ENCODE peak calls at places on chromosomes 13 and 19, in eight cellular contexts. One of them, this sample, is unnamed.
A peak's percentile ranks its signal among the peaks of the same experiment; 100 is the strongest.

GRCh38 chr19:38233740-38234251 is 9.8 kb upstream of the DPF1 start:
- DNase-seq in tibial nerve: peak; percentile 81
- DNase-seq in erythroblast: peak; percentile 88
- DNase-seq in breast epithelium: peak; percentile 36
- DNase-seq in esophagus muscularis mucosa: no peak
- DNase-seq in stomach: peak; percentile 90
- DNase-seq in endothelial cell of umbilical vein: peak; percentile 65
- DNase-seq in upper lobe of left lung: peak; percentile 76
- DNase-seq in this sample: peak; percentile 96

GRCh38 chr13:43033038-43033437 is 9.7 kb downstream of the DNAJC15 start:
- DNase-seq in tibial nerve: no peak
- DNase-seq in erythroblast: no peak
- DNase-seq in breast epithelium: no peak
- DNase-seq in esophagus muscularis mucosa: no peak
- DNase-seq in stomach: no peak
- DNase-seq in endothelial cell of umbilical vein: no peak
- DNase-seq in upper lobe of left lung: no peak
- DNase-seq in this sample: no peak

GRCh38 chr19:32318884-32319520 is 26.4 kb upstream of the ZNF507 start:
- DNase-seq in tibial nerve: no peak
- DNase-seq in erythroblast: no peak
- DNase-seq in breast epithelium: no peak
- DNase-seq in esophagus muscularis mucosa: peak; percentile 90
- DNase-seq in stomach: no peak
- DNase-seq in endothelial cell of umbilical vein: no peak
- DNase-seq in upper lobe of left lung: no peak
- DNase-seq in this sample: peak; percentile 36

GRCh38 chr13:25217023-25217909 is 45.2 kb upstream of the AMER2 start:
- DNase-seq in tibial nerve: no peak
- DNase-seq in erythroblast: no peak
- DNase-seq in breast epithelium: no peak
- DNase-seq in esophagus muscularis mucosa: no peak
- DNase-seq in stomach: no peak
- DNase-seq in endothelial cell of umbilical vein: no peak
- DNase-seq in upper lobe of left lung: no peak
- DNase-seq in this sample: peak; percentile 11

GRCh38 chr19:41883463-41883820 is 458 bp downstream of the ARHGEF1 start:
- DNase-seq in tibial nerve: no peak
- DNase-seq in erythroblast: no peak
- DNase-seq in breast epithelium: no peak
- DNase-seq in esophagus muscularis mucosa: no peak
- DNase-seq in stomach: no peak
- DNase-seq in endothelial cell of umbilical vein: no peak
- DNase-seq in upper lobe of left lung: no peak
- DNase-seq in this sample: no peak

GRCh38 chr13:51920786-51921185 is 59.0 kb downstream of the CCDC70 start:
- DNase-seq in tibial nerve: no peak
- DNase-seq in erythroblast: no peak
- DNase-seq in breast epithelium: no peak
- DNase-seq in esophagus muscularis mucosa: no peak
- DNase-seq in stomach: no peak
- DNase-seq in endothelial cell of umbilical vein: no peak
- DNase-seq in upper lobe of left lung: no peak
- DNase-seq in this sample: no peak

GRCh38 chr19:10655457-10656312 is 1.5 kb downstream of the ILF3 start:
- DNase-seq in tibial nerve: no peak
- DNase-seq in erythroblast: peak; percentile 63
- DNase-seq in breast epithelium: no peak
- DNase-seq in esophagus muscularis mucosa: no peak
- DNase-seq in stomach: no peak
- DNase-seq in endothelial cell of umbilical vein: peak; percentile 46
- DNase-seq in upper lobe of left lung: no peak
- DNase-seq in this sample: no peak

GRCh38 chr13:57409121-57409520 is 222.4 kb upstream of the PCDH17 start:
- DNase-seq in tibial nerve: no peak
- DNase-seq in erythroblast: no peak
- DNase-seq in breast epithelium: no peak
- DNase-seq in esophagus muscularis mucosa: no peak
- DNase-seq in stomach: no peak
- DNase-seq in endothelial cell of umbilical vein: no peak
- DNase-seq in upper lobe of left lung: no peak
- DNase-seq in this sample: no peak

GRCh38 chr19:16258440-16258903 is 60.8 kb downstream of the AP1M1 start:
- DNase-seq in tibial nerve: peak; percentile 35
- DNase-seq in erythroblast: peak; percentile 58
- DNase-seq in breast epithelium: peak; percentile 31
- DNase-seq in esophagus muscularis mucosa: peak; percentile 94
- DNase-seq in stomach: peak; percentile 68
- DNase-seq in endothelial cell of umbilical vein: peak; percentile 94
- DNase-seq in upper lobe of left lung: peak; percentile 75
- DNase-seq in this sample: no peak

GRCh38 chr13:108877300-108877699 is 247.9 kb downstream of the MYO16 start:
- DNase-seq in tibial nerve: no peak
- DNase-seq in erythroblast: no peak
- DNase-seq in breast epithelium: no peak
- DNase-seq in esophagus muscularis mucosa: no peak
- DNase-seq in stomach: no peak
- DNase-seq in endothelial cell of umbilical vein: no peak
- DNase-seq in upper lobe of left lung: no peak
- DNase-seq in this sample: no peak

GRCh38 chr19:14147797-14148605 is 11.6 kb upstream of the ASF1B start:
- DNase-seq in tibial nerve: peak; percentile 52
- DNase-seq in erythroblast: peak; percentile 58
- DNase-seq in breast epithelium: peak; percentile 64
- DNase-seq in esophagus muscularis mucosa: no peak
- DNase-seq in stomach: peak; percentile 73
- DNase-seq in endothelial cell of umbilical vein: peak; percentile 77
- DNase-seq in upper lobe of left lung: peak; percentile 78
- DNase-seq in this sample: peak; percentile 52

DNA sequence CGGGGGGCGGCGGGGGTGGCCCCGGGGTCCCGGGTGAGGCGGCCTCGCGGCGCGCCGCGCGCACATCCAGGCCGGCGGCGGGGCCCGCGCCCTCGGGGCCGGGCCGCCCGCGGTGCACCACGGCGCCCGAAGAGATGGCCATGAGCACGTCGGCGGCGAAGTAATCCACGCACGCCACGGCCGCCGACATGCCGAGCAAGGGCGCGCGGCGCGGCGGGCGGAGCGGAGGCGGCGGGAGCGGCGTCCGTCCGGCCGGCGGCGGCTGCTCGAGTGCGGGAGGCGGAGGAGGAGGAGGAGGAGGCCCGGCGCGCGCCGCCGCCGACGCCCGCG is at the start of gene KLF16:
- DNase-seq in tibial nerve: no peak
- DNase-seq in erythroblast: no peak
- DNase-seq in breast epithelium: no peak
- DNase-seq in esophagus muscularis mucosa: no peak
- DNase-seq in stomach: no peak
- DNase-seq in endothelial cell of umbilical vein: no peak
- DNase-seq in upper lobe of left lung: no peak
- DNase-seq in this sample: peak; percentile 55
- TF ChIP-seq POLR2A in tibial nerve: peak; percentile 73
- TF ChIP-seq POLR2A in erythroblast: no peak
- TF ChIP-seq POLR2A in breast epithelium: no peak
- TF ChIP-seq POLR2A in esophagus muscularis mucosa: no peak
- TF ChIP-seq POLR2A in stomach: no peak
- TF ChIP-seq POLR2A in endothelial cell of umbilical vein: peak; percentile 35
- TF ChIP-seq POLR2A in upper lobe of left lung: no peak
- TF ChIP-seq POLR2A in this sample: peak; percentile 72

GRCh38 chr19:3708207-3708931 is at the start of gene TJP3:
- DNase-seq in tibial nerve: no peak
- DNase-seq in erythroblast: no peak
- DNase-seq in breast epithelium: peak; percentile 79
- DNase-seq in esophagus muscularis mucosa: no peak
- DNase-seq in stomach: peak; percentile 85
- DNase-seq in endothelial cell of umbilical vein: no peak
- DNase-seq in upper lobe of left lung: peak; percentile 89
- DNase-seq in this sample: no peak
- TF ChIP-seq POLR2A in tibial nerve: no peak
- TF ChIP-seq POLR2A in erythroblast: no peak
- TF ChIP-seq POLR2A in breast epithelium: peak; percentile 32
- TF ChIP-seq POLR2A in esophagus muscularis mucosa: no peak
- TF ChIP-seq POLR2A in stomach: no peak
- TF ChIP-seq POLR2A in endothelial cell of umbilical vein: no peak
- TF ChIP-seq POLR2A in upper lobe of left lung: no peak
- TF ChIP-seq POLR2A in this sample: no peak

GRCh38 chr19:13062317-13062716 is 40.3 kb downstream of the LYL1 start:
- DNase-seq in tibial nerve: no peak
- DNase-seq in erythroblast: no peak
- DNase-seq in breast epithelium: no peak
- DNase-seq in esophagus muscularis mucosa: no peak
- DNase-seq in stomach: no peak
- DNase-seq in endothelial cell of umbilical vein: no peak
- DNase-seq in upper lobe of left lung: no peak
- DNase-seq in this sample: no peak

GRCh38 chr19:13060233-13060963 is 42.3 kb downstream of the LYL1 start:
- DNase-seq in tibial nerve: no peak
- DNase-seq in erythroblast: no peak
- DNase-seq in breast epithelium: no peak
- DNase-seq in esophagus muscularis mucosa: no peak
- DNase-seq in stomach: no peak
- DNase-seq in endothelial cell of umbilical vein: no peak
- DNase-seq in upper lobe of left lung: peak; percentile 48
- DNase-seq in this sample: peak; percentile 94

GRCh38 chr19:13058951-13059660 is 43.6 kb downstream of the LYL1 start:
- DNase-seq in tibial nerve: peak; percentile 49
- DNase-seq in erythroblast: no peak
- DNase-seq in breast epithelium: no peak
- DNase-seq in esophagus muscularis mucosa: no peak
- DNase-seq in stomach: no peak
- DNase-seq in endothelial cell of umbilical vein: no peak
- DNase-seq in upper lobe of left lung: no peak
- DNase-seq in this sample: no peak

GRCh38 chr19:13063461-13064091 is 39.1 kb downstream of the LYL1 start:
- DNase-seq in tibial nerve: no peak
- DNase-seq in erythroblast: no peak
- DNase-seq in breast epithelium: no peak
- DNase-seq in esophagus muscularis mucosa: no peak
- DNase-seq in stomach: no peak
- DNase-seq in endothelial cell of umbilical vein: no peak
- DNase-seq in upper lobe of left lung: no peak
- DNase-seq in this sample: no peak

GRCh38 chr19:13060964-13061927 is 41.4 kb downstream of the LYL1 start:
- DNase-seq in tibial nerve: peak; percentile 94
- DNase-seq in erythroblast: peak; percentile 90
- DNase-seq in breast epithelium: peak; percentile 66
- DNase-seq in esophagus muscularis mucosa: no peak
- DNase-seq in stomach: peak; percentile 87
- DNase-seq in endothelial cell of umbilical vein: peak; percentile 79
- DNase-seq in upper lobe of left lung: peak; percentile 83
- DNase-seq in this sample: peak; percentile 78
- TF ChIP-seq POLR2A in tibial nerve: peak; percentile 15
- TF ChIP-seq POLR2A in erythroblast: no peak
- TF ChIP-seq POLR2A in breast epithelium: no peak
- TF ChIP-seq POLR2A in esophagus muscularis mucosa: no peak
- TF ChIP-seq POLR2A in stomach: no peak
- TF ChIP-seq POLR2A in endothelial cell of umbilical vein: no peak
- TF ChIP-seq POLR2A in upper lobe of left lung: no peak
- TF ChIP-seq POLR2A in this sample: no peak

GRCh38 chr13:46134961-46135522 is 30.2 kb upstream of the CPB2 start:
- DNase-seq in tibial nerve: no peak
- DNase-seq in erythroblast: no peak
- DNase-seq in breast epithelium: peak; percentile 64
- DNase-seq in esophagus muscularis mucosa: no peak
- DNase-seq in stomach: peak; percentile 47
- DNase-seq in endothelial cell of umbilical vein: no peak
- DNase-seq in upper lobe of left lung: peak; percentile 65
- DNase-seq in this sample: no peak

GRCh38 chr13:46134494-46134893 is 29.7 kb upstream of the CPB2 start:
- DNase-seq in tibial nerve: no peak
- DNase-seq in erythroblast: no peak
- DNase-seq in breast epithelium: no peak
- DNase-seq in esophagus muscularis mucosa: no peak
- DNase-seq in stomach: no peak
- DNase-seq in endothelial cell of umbilical vein: no peak
- DNase-seq in upper lobe of left lung: no peak
- DNase-seq in this sample: no peak

GRCh38 chr13:46136688-46137087 is 31.9 kb upstream of the CPB2 start:
- DNase-seq in tibial nerve: no peak
- DNase-seq in erythroblast: no peak
- DNase-seq in breast epithelium: no peak
- DNase-seq in esophagus muscularis mucosa: no peak
- DNase-seq in stomach: no peak
- DNase-seq in endothelial cell of umbilical vein: no peak
- DNase-seq in upper lobe of left lung: no peak
- DNase-seq in this sample: no peak

GRCh38 chr13:46140044-46140443 is 35.2 kb upstream of the CPB2 start:
- DNase-seq in tibial nerve: no peak
- DNase-seq in erythroblast: no peak
- DNase-seq in breast epithelium: no peak
- DNase-seq in esophagus muscularis mucosa: no peak
- DNase-seq in stomach: no peak
- DNase-seq in endothelial cell of umbilical vein: no peak
- DNase-seq in upper lobe of left lung: no peak
- DNase-seq in this sample: no peak

GRCh38 chr13:46137627-46138026 is 32.8 kb upstream of the CPB2 start:
- DNase-seq in tibial nerve: no peak
- DNase-seq in erythroblast: no peak
- DNase-seq in breast epithelium: no peak
- DNase-seq in esophagus muscularis mucosa: no peak
- DNase-seq in stomach: no peak
- DNase-seq in endothelial cell of umbilical vein: no peak
- DNase-seq in upper lobe of left lung: no peak
- DNase-seq in this sample: no peak
- TF ChIP-seq POLR2A in tibial nerve: no peak
- TF ChIP-seq POLR2A in erythroblast: no peak
- TF ChIP-seq POLR2A in breast epithelium: no peak
- TF ChIP-seq POLR2A in esophagus muscularis mucosa: no peak
- TF ChIP-seq POLR2A in stomach: no peak
- TF ChIP-seq POLR2A in endothelial cell of umbilical vein: no peak
- TF ChIP-seq POLR2A in upper lobe of left lung: no peak
- TF ChIP-seq POLR2A in this sample: no peak

GRCh38 chr13:46052314-46053161 is at the start of gene ZC3H13:
- DNase-seq in tibial nerve: peak; percentile 90
- DNase-seq in erythroblast: peak; percentile 96
- DNase-seq in breast epithelium: peak; percentile 93
- DNase-seq in esophagus muscularis mucosa: peak; percentile 96
- DNase-seq in stomach: peak; percentile 95
- DNase-seq in endothelial cell of umbilical vein: peak; percentile 93
- DNase-seq in upper lobe of left lung: peak; percentile 97
- DNase-seq in this sample: peak; percentile 61
- TF ChIP-seq POLR2A in tibial nerve: peak; percentile 44
- TF ChIP-seq POLR2A in erythroblast: peak; percentile 87
- TF ChIP-seq POLR2A in breast epithelium: no peak
- TF ChIP-seq POLR2A in esophagus muscularis mucosa: no peak
- TF ChIP-seq POLR2A in stomach: no peak
- TF ChIP-seq POLR2A in endothelial cell of umbilical vein: peak; percentile 67
- TF ChIP-seq POLR2A in upper lobe of left lung: no peak
- TF ChIP-seq POLR2A in this sample: peak; percentile 56